ENCODE peak calls at places on chromosomes 6 and 20, in four cellular contexts. P is SJSA1; V is left lung; D is effector memory CD4-positive, alpha-beta T cell. Y is an unnamed sample.

GRCh38 chr6:45609141-45609638 is 231.5 kb upstream of the SUPT3H start:
- DNase-seq in P (no peak), V (peak; percentile 39), D (no peak), Y (no peak)

GRCh38 chr20:924639-925038 is 8.5 kb upstream of the ANGPT4 start:
- DNase-seq in P (no peak), V (no peak), D (no peak), Y (no peak)

GRCh38 chr6:147909645-147910044 is 401.2 kb downstream of the SAMD5 start:
- DNase-seq in P (no peak), V (no peak), D (no peak), Y (no peak)

GRCh38 chr6:93679836-93680235 is 260.5 kb upstream of the EPHA7 start:
- DNase-seq in P (no peak), V (no peak), D (no peak), Y (no peak)

GRCh38 chr6:105346052-105346451 is 56.8 kb downstream of the PREP start:
- DNase-seq in P (peak; percentile 60), V (no peak), D (no peak), Y (no peak)

GRCh38 chr20:36184816-36185776 is 30.6 kb downstream of the EPB41L1 start:
- DNase-seq in P (no peak), V (no peak), D (no peak), Y (no peak)

GRCh38 chr6:13725570-13725969 is 13.9 kb upstream of the RANBP9 start:
- DNase-seq in P (no peak), V (no peak), D (peak; percentile 24), Y (no peak)

GRCh38 chr6:111687652-111688051 is 82.0 kb upstream of the TRAF3IP2 start:
- DNase-seq in P (no peak), V (no peak), D (no peak), Y (no peak)

GRCh38 chr20:31673943-31674463 is 36.3 kb downstream of the COX4I2 start:
- DNase-seq in P (no peak), V (no peak), D (no peak), Y (no peak)

GRCh38 chr6:16130932-16131387 is 2.1 kb downstream of the MYLIP start:
- DNase-seq in P (no peak), V (no peak), D (peak; percentile 41), Y (no peak)

GRCh38 chr20:49713779-49714712 is at the start of gene B4GALT5:
- DNase-seq in P (peak; percentile 85), V (peak; percentile 76), D (peak; percentile 45), Y (peak; percentile 28)

GRCh38 chr6:119957195-119957594 is 607.6 kb upstream of the MAN1A1 start:
- DNase-seq in P (no peak), V (no peak), D (no peak), Y (no peak)

DNA sequence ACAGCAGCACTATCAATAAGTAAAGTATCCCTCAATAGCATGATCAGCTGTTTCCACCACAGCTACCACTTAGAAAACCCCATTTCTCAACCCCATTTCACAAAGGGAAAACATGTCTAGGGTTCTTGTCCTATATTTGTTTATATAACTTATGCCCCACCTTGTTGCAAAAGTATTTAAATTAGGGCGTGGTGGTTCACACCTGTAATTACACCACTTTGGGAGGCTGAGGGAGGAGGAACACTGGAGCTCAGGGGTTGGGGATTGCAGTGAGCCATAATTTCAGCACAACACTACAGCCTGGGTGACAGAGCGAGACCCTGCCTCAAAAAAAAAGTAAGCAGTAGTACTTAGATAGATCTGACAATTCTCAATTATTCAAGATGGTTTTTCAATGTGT is 3.7 kb downstream of the MRPL14 start:
- DNase-seq in P (no peak), V (no peak), D (no peak), Y (no peak)
- H3K27ac ChIP-seq in P (no peak overlapping the region), V (peak overlapping the region; percentile 88), D (peak overlapping the region; percentile 30), Y (peak overlapping the region; percentile 73)

DNA sequence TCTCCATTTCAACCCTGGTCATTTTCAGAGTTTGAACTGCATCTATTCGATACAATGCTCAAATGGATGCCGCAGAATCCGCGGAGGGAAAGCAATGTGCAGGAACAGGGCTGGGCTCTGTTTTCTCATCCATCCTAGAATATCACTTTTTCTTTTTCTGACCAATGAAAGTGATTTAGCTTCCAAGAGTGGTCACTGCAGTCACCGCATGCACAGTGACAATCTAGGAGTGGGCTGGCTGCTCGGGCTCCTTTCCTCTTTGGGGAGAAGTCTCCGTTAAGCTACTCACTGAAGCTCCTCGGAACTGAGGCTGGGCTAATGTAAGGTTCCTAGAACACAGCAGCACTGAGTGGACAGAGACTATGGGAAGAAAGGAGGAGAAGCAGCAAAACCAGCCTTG is 41.3 kb downstream of the RAMACL start:
- DNase-seq in P (no peak), V (no peak), D (no peak), Y (no peak)
- H3K27ac ChIP-seq in P (no peak overlapping the region), V (no peak overlapping the region), D (no peak overlapping the region), Y (no peak overlapping the region)

GRCh38 chr6:42158011-42158410 is 15.2 kb upstream of the GUCA1A start:
- DNase-seq in P (no peak), V (no peak), D (no peak), Y (no peak)

GRCh38 chr6:42159431-42160024 is 13.6 kb upstream of the GUCA1A start:
- DNase-seq in P (no peak), V (no peak), D (no peak), Y (no peak)

GRCh38 chr6:42155293-42155692 is 12.9 kb upstream of the C6orf132 start:
- DNase-seq in P (no peak), V (no peak), D (no peak), Y (no peak)

GRCh38 chr6:42156638-42157037 is 14.2 kb upstream of the C6orf132 start:
- DNase-seq in P (no peak), V (no peak), D (no peak), Y (no peak)

GRCh38 chr6:42158631-42159030 is 14.5 kb upstream of the GUCA1A start:
- DNase-seq in P (no peak), V (no peak), D (no peak), Y (no peak)
- H3K27ac ChIP-seq in P (no peak overlapping the region), V (no peak overlapping the region), D (no peak overlapping the region), Y (no peak overlapping the region)

GRCh38 chr6:7544597-7544996 is 3.1 kb downstream of the DSP start:
- DNase-seq in P (no peak), V (no peak), D (no peak), Y (no peak)
- H3K27ac ChIP-seq in P (no peak overlapping the region), V (no peak overlapping the region), D (no peak overlapping the region), Y (no peak overlapping the region)

GRCh38 chr20:43508604-43509040 is 1.1 kb downstream of the L3MBTL1 start:
- DNase-seq in P (no peak), V (no peak), D (no peak), Y (no peak)

GRCh38 chr20:43511879-43512278 is 4.4 kb downstream of the L3MBTL1 start:
- DNase-seq in P (no peak), V (no peak), D (no peak), Y (no peak)

GRCh38 chr20:43506238-43506637 is 1.3 kb upstream of the L3MBTL1 start:
- DNase-seq in P (no peak), V (no peak), D (no peak), Y (no peak)

GRCh38 chr20:43507150-43508080 is at the start of gene L3MBTL1:
- DNase-seq in P (no peak), V (peak; percentile 55), D (no peak), Y (no peak)

DNA sequence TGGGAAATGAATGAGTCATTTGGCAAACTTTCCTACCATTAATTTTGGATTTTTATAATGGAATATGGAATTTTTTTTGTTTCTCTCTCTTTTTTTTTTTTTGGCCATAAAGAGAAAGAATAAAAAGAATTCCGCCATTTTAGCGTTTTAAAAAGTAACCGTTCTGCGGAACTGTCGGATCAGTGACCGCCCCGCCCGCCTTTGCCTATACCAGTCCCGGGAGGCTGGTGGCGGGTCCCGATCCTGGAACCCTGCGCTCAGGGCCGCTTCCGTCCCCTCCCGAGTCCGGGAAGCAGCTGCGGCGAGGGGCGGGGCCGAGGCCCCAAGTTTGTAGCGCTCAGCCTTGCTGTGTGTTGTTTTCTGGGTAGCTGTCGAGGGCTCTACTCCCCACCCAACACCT is 609 bp downstream of the L3MBTL1 start:
- DNase-seq in P (no peak), V (no peak), D (no peak), Y (no peak)
- H3K27ac ChIP-seq in P (no peak overlapping the region), V (no peak overlapping the region), D (no peak overlapping the region), Y (no peak overlapping the region)

DNA sequence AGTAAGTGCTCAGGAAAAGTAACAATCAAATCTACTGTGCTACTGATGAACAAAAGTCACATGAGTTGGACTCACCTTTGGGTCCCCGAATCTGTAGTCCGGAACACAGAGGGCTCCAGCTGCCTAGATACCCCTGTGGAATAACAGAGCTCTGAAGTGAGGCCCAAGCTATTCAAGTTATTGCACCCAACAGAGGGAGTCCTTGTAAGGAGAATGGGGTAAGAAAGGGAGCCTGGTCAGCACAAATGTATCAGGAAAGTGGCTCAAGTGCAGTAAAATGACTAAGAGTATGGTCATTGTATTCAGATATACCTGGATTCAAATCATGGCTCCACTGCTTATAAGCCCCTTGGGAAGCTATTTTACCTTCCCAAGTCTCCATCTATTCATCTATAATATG is 20.9 kb downstream of the EDN1 start:
- DNase-seq in P (no peak), V (no peak), D (no peak), Y (no peak)
- H3K27ac ChIP-seq in P (no peak overlapping the region), V (no peak overlapping the region), D (no peak overlapping the region), Y (peak overlapping the region; percentile 64)

GRCh38 chr6:157220485-157220884 is 102.8 kb downstream of the TMEM242 start:
- DNase-seq in P (peak; percentile 17), V (no peak), D (no peak), Y (no peak)
- H3K27ac ChIP-seq in P (peak overlapping the region; percentile 84), V (no peak overlapping the region), D (no peak overlapping the region), Y (peak overlapping the region; percentile 56)

GRCh38 chr6:149844480-149844879 is 19.7 kb downstream of the LRP11 start:
- DNase-seq in P (no peak), V (no peak), D (no peak), Y (no peak)

GRCh38 chr6:149845549-149845948 is 18.6 kb downstream of the LRP11 start:
- DNase-seq in P (no peak), V (no peak), D (no peak), Y (no peak)

GRCh38 chr6:149846321-149846720 is 17.8 kb downstream of the LRP11 start:
- DNase-seq in P (peak; percentile 67), V (peak; percentile 67), D (no peak), Y (peak; percentile 65)

GRCh38 chr6:149851461-149851860 is 12.7 kb downstream of the LRP11 start:
- DNase-seq in P (no peak), V (no peak), D (no peak), Y (no peak)

GRCh38 chr6:149847943-149848267 is 16.3 kb downstream of the LRP11 start:
- DNase-seq in P (no peak), V (no peak), D (no peak), Y (no peak)
- H3K27ac ChIP-seq in P (peak overlapping the region; percentile 54), V (no peak overlapping the region), D (no peak overlapping the region), Y (no peak overlapping the region)

DNA sequence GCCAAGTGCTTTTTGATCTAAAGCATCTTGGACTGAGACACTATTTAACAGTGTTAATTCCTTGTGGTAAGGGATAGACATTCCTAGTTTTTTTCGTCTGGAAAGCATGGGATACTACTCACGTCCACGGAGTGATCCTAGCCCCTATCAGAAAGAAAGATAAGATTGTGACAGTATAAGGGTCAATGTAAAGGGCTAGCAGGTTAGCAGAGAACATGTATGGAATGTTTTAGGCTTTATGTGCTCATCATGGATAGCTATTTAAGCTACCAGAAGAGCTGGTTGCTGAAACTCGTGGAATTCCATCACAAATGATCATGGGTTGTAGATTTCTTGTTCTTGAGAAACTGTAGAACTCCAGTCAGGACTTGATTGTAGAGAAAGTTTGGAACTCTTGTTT is 32.1 kb downstream of the CYB5R4 start:
- DNase-seq in P (no peak), V (no peak), D (no peak), Y (no peak)
- H3K27ac ChIP-seq in P (no peak overlapping the region), V (no peak overlapping the region), D (no peak overlapping the region), Y (no peak overlapping the region)